ENCODE peak calls at places on chromosomes 1 and 21, in five cellular contexts. V is mesenchymal stem cell, H is H9, G is H1, U is trophoblast cell. C is an unnamed sample.
A peak's percentile ranks its signal among the peaks of the same experiment; 100 is the strongest.

GRCh38 chr21:37337831-37338230 is 28.7 kb upstream of the DYRK1A start:
- DNase-seq in V (no peak), H (no peak), G (no peak), U (peak; percentile 25), C (no peak)

GRCh38 chr1:119626841-119627240 is 21.2 kb downstream of the ZNF697 start:
- DNase-seq in V (no peak), H (no peak), G (no peak), U (no peak), C (no peak)

GRCh38 chr1:19336543-19336942 is 24.4 kb downstream of the SLC66A1 start:
- DNase-seq in V (no peak), H (no peak), G (no peak), U (peak; percentile 49), C (no peak)

GRCh38 chr1:9929431-9930385 is 13.5 kb downstream of the LZIC start:
- DNase-seq in V (peak; percentile 19), H (peak; percentile 70), G (peak; percentile 54), U (no peak), C (peak; percentile 52)

GRCh38 chr1:155069551-155070391 is 6.2 kb downstream of the EFNA4 start:
- DNase-seq in V (no peak), H (no peak), G (no peak), U (no peak), C (no peak)

GRCh38 chr21:42835211-42835610 is 44.1 kb downstream of the WDR4 start:
- DNase-seq in V (no peak), H (no peak), G (no peak), U (no peak), C (no peak)

GRCh38 chr1:9289724-9290493 is 2.8 kb upstream of the SPSB1 start:
- DNase-seq in V (peak; percentile 93), H (no peak), G (no peak), U (peak; percentile 86), C (no peak)

GRCh38 chr1:24364605-24364974 is 45.4 kb downstream of the GRHL3 start:
- DNase-seq in V (no peak), H (no peak), G (no peak), U (no peak), C (peak; percentile 47)

GRCh38 chr1:236565530-236565929 is 38.8 kb downstream of the HEATR1 start:
- DNase-seq in V (no peak), H (no peak), G (no peak), U (peak; percentile 86), C (no peak)

GRCh38 chr1:24003331-24003972 is 23.3 kb upstream of the SRSF10 start:
- DNase-seq in V (peak; percentile 69), H (peak; percentile 38), G (no peak), U (no peak), C (no peak)

GRCh38 chr1:46173361-46173856 is 1.5 kb upstream of the TSPAN1 start:
- DNase-seq in V (peak; percentile 79), H (no peak), G (no peak), U (no peak), C (no peak)

GRCh38 chr1:17540255-17541001 is 930 bp downstream of the ARHGEF10L start:
- DNase-seq in V (peak; percentile 44), H (peak; percentile 92), G (peak; percentile 90), U (no peak), C (peak; percentile 60)

GRCh38 chr1:248872752-248873408 is 14.0 kb upstream of the ZNF692 start:
- DNase-seq in V (peak; percentile 90), H (peak; percentile 91), G (peak; percentile 80), U (peak; percentile 89), C (peak; percentile 68)

GRCh38 chr1:90340604-90341003 is 345.7 kb downstream of the ZNF326 start:
- DNase-seq in V (no peak), H (no peak), G (no peak), U (no peak), C (no peak)

GRCh38 chr1:53135735-53136114 is 6.7 kb downstream of the SLC1A7 start:
- DNase-seq in V (peak; percentile 59), H (no peak), G (no peak), U (no peak), C (no peak)

GRCh38 chr21:32917392-32918135 is 108.2 kb upstream of the OLIG2 start:
- DNase-seq in V (no peak), H (no peak), G (no peak), U (no peak), C (no peak)

GRCh38 chr1:41454406-41454805 is 30.1 kb downstream of the EDN2 start:
- DNase-seq in V (no peak), H (no peak), G (no peak), U (no peak), C (no peak)

GRCh38 chr1:92483442-92484170 is 3.1 kb downstream of the GFI1 start:
- DNase-seq in V (no peak), H (peak; percentile 69), G (peak; percentile 87), U (peak; percentile 12), C (peak; percentile 44)

GRCh38 chr1:7469255-7469938 is 301.7 kb upstream of the VAMP3 start:
- DNase-seq in V (peak; percentile 63), H (no peak), G (no peak), U (no peak), C (no peak)

GRCh38 chr1:193402977-193403376 is 216.6 kb upstream of the B3GALT2 start:
- DNase-seq in V (no peak), H (no peak), G (no peak), U (no peak), C (no peak)

GRCh38 chr1:159781992-159782391 is 1.2 kb downstream of the DUSP23 start:
- DNase-seq in V (no peak), H (no peak), G (no peak), U (no peak), C (no peak)

GRCh38 chr1:150268342-150268705 is 492 bp downstream of the APH1A start:
- DNase-seq in V (peak; percentile 46), H (no peak), G (no peak), U (peak; percentile 45), C (no peak)

GRCh38 chr1:51736702-51737101 is 119.8 kb downstream of the OSBPL9 start:
- DNase-seq in V (peak; percentile 50), H (no peak), G (no peak), U (no peak), C (no peak)

GRCh38 chr1:94280541-94280940 is 43.2 kb upstream of the ARHGAP29 start:
- DNase-seq in V (no peak), H (no peak), G (no peak), U (no peak), C (no peak)

GRCh38 chr1:119220980-119221379 is 80.5 kb upstream of the WARS2 start:
- DNase-seq in V (no peak), H (no peak), G (no peak), U (no peak), C (no peak)

GRCh38 chr1:29162476-29163138 is 19.1 kb downstream of the SRSF4 start:
- DNase-seq in V (no peak), H (no peak), G (peak; percentile 41), U (no peak), C (no peak)

GRCh38 chr1:21944261-21945074 is 7.4 kb upstream of the HSPG2 start:
- DNase-seq in V (no peak), H (peak; percentile 81), G (peak; percentile 72), U (peak; percentile 96), C (peak; percentile 88)

GRCh38 chr1:26127235-26128163 is 15.9 kb downstream of the PDIK1L start:
- DNase-seq in V (no peak), H (peak; percentile 2), G (peak; percentile 33), U (peak; percentile 80), C (no peak)

GRCh38 chr1:12464627-12465056 is 153.4 kb downstream of the DHRS3 start:
- DNase-seq in V (no peak), H (no peak), G (no peak), U (peak; percentile 17), C (no peak)

GRCh38 chr1:23951646-23952095 is 8.0 kb upstream of the PNRC2 start:
- DNase-seq in V (peak; percentile 96), H (no peak), G (no peak), U (peak; percentile 89), C (peak; percentile 26)

GRCh38 chr1:159936284-159936904 is 9.0 kb downstream of the IGSF9 start:
- DNase-seq in V (peak; percentile 45), H (peak; percentile 84), G (peak; percentile 100), U (peak; percentile 87), C (peak; percentile 72)

GRCh38 chr1:246069581-246069980 is 437.5 kb downstream of the SMYD3 start:
- DNase-seq in V (no peak), H (no peak), G (no peak), U (no peak), C (no peak)
- H2BK12ac ChIP-seq in V (no peak overlapping the region), H (no peak overlapping the region), G (peak overlapping the region; percentile 6), U (no peak overlapping the region), C (no peak overlapping the region)

GRCh38 chr1:99304725-99305282 is 40.5 kb downstream of the PLPPR4 start:
- DNase-seq in V (no peak), H (no peak), G (no peak), U (no peak), C (no peak)
- H2BK12ac ChIP-seq in V (no peak overlapping the region), H (no peak overlapping the region), G (no peak overlapping the region), U (no peak overlapping the region), C (no peak overlapping the region)

GRCh38 chr1:244318078-244318477 is 133.6 kb downstream of the ADSS2 start:
- DNase-seq in V (no peak), H (no peak), G (no peak), U (no peak), C (no peak)
- H2BK12ac ChIP-seq in V (no peak overlapping the region), H (no peak overlapping the region), G (no peak overlapping the region), U (no peak overlapping the region), C (no peak overlapping the region)

GRCh38 chr1:56404561-56405030 is 174.8 kb downstream of the PLPP3 start:
- DNase-seq in V (no peak), H (no peak), G (no peak), U (no peak), C (no peak)
- H2BK12ac ChIP-seq in V (no peak overlapping the region), H (no peak overlapping the region), G (no peak overlapping the region), U (no peak overlapping the region), C (no peak overlapping the region)

DNA sequence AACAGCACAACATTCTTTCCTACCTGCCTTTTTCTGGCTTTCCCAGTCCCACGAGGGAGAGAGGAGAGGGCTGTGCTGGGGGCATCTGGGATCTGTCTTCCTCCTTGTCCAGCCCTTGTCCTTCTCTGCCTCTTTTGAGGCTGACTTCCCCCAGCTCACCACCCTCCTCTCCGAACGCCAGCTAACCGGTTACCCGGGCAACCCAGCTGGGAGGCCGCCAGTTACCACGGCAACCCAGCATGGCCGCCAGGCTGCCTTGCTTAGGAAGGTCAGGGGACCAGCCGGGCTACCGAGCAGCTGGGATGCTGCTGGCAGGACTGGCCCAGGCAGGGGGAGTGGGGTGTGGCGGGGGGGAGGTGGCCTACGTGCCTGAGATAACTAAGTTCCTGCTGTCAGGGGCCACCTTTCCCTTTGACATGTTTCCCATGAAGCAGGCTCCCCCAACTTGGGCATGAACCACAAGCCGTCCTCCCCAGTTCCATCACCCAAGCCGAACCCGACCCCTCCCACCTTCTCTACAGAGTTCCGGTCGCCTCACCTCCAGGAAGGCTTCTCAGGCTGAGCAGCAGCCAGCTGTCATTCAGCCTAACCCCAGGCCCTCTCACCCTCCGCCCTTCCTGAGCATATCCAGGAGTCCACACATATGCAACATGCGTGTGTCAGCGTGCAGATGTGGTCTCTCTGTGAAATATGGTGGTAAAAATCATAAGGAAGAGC is 8.7 kb downstream of the PLEKHA6 start:
- DNase-seq in V (peak; percentile 87), H (peak; percentile 95), G (peak; percentile 99), U (peak; percentile 47), C (peak; percentile 88)
- H2BK12ac ChIP-seq in V (peak overlapping the region; percentile 1), H (no peak overlapping the region), G (no peak overlapping the region), U (peak overlapping the region; percentile 64), C (no peak overlapping the region)

GRCh38 chr1:241660424-241660972 is 8.4 kb downstream of the WDR64 start:
- DNase-seq in V (no peak), H (no peak), G (no peak), U (no peak), C (no peak)
- H2BK12ac ChIP-seq in V (no peak overlapping the region), H (no peak overlapping the region), G (no peak overlapping the region), U (no peak overlapping the region), C (no peak overlapping the region)

C was measured in neuronal stem cell.